ENCODE peak calls at places on chromosomes 7 and 10, in seven cellular contexts. One of them, this sample, is unnamed.

GRCh38 chr7:98754041-98754479 is 115.8 kb downstream of the TMEM130 start:
- DNase-seq in SHP77 treated with DMSO at 0.1 percent for 48 hours: no peak
- DNase-seq in hepatocyte: peak
- DNase-seq in stimulated activated naive CD4-positive, alpha-beta T cell: no peak
- DNase-seq in BE2C: peak
- DNase-seq in hippocampal formation: peak
- DNase-seq in hypothalamus: no peak
- DNase-seq in this sample: no peak

GRCh38 chr10:69434169-69434568 is 17.1 kb upstream of the TSPAN15 start:
- DNase-seq in hepatocyte: no peak
- DNase-seq in stimulated activated naive CD4-positive, alpha-beta T cell: no peak
- DNase-seq in hypothalamus: no peak
- DNase-seq in SHP77 treated with DMSO at 0.1 percent for 48 hours: no peak
- DNase-seq in hippocampal formation: no peak
- DNase-seq in BE2C: no peak
- DNase-seq in this sample: no peak

GRCh38 chr10:100148353-100149211 is 37.2 kb downstream of the ERLIN1 start:
- DNase-seq in SHP77 treated with DMSO at 0.1 percent for 48 hours: no peak
- DNase-seq in stimulated activated naive CD4-positive, alpha-beta T cell: no peak
- DNase-seq in hippocampal formation: no peak
- DNase-seq in BE2C: peak
- DNase-seq in hypothalamus: no peak
- DNase-seq in hepatocyte: peak
- DNase-seq in this sample: no peak

GRCh38 chr7:1748076-1748750 is 78.1 kb downstream of the ELFN1 start:
- DNase-seq in hypothalamus: no peak
- DNase-seq in hippocampal formation: no peak
- DNase-seq in BE2C: no peak
- DNase-seq in hepatocyte: no peak
- DNase-seq in SHP77 treated with DMSO at 0.1 percent for 48 hours: no peak
- DNase-seq in stimulated activated naive CD4-positive, alpha-beta T cell: no peak
- DNase-seq in this sample: peak

GRCh38 chr7:2237109-2237602 is 4.4 kb upstream of the MAD1L1 start:
- DNase-seq in stimulated activated naive CD4-positive, alpha-beta T cell: no peak
- DNase-seq in hippocampal formation: peak
- DNase-seq in hypothalamus: no peak
- DNase-seq in SHP77 treated with DMSO at 0.1 percent for 48 hours: no peak
- DNase-seq in hepatocyte: no peak
- DNase-seq in BE2C: no peak
- DNase-seq in this sample: no peak

GRCh38 chr10:76411719-76412435 is 980.5 kb downstream of the LRMDA start:
- DNase-seq in SHP77 treated with DMSO at 0.1 percent for 48 hours: no peak
- DNase-seq in hypothalamus: no peak
- DNase-seq in BE2C: no peak
- DNase-seq in stimulated activated naive CD4-positive, alpha-beta T cell: no peak
- DNase-seq in hepatocyte: no peak
- DNase-seq in hippocampal formation: no peak
- DNase-seq in this sample: no peak

GRCh38 chr10:78165617-78166016 is 132.0 kb downstream of the RPS24 start:
- DNase-seq in BE2C: peak
- DNase-seq in stimulated activated naive CD4-positive, alpha-beta T cell: no peak
- DNase-seq in SHP77 treated with DMSO at 0.1 percent for 48 hours: no peak
- DNase-seq in hippocampal formation: no peak
- DNase-seq in hepatocyte: peak
- DNase-seq in hypothalamus: no peak
- DNase-seq in this sample: no peak

GRCh38 chr10:122181901-122182799 is 88.9 kb upstream of the BTBD16 start:
- DNase-seq in hippocampal formation: no peak
- DNase-seq in hepatocyte: no peak
- DNase-seq in SHP77 treated with DMSO at 0.1 percent for 48 hours: no peak
- DNase-seq in BE2C: no peak
- DNase-seq in hypothalamus: no peak
- DNase-seq in stimulated activated naive CD4-positive, alpha-beta T cell: no peak
- DNase-seq in this sample: no peak

GRCh38 chr7:155482511-155483183 is 24.7 kb downstream of the EN2 start:
- DNase-seq in hippocampal formation: no peak
- DNase-seq in hypothalamus: no peak
- DNase-seq in hepatocyte: no peak
- DNase-seq in BE2C: no peak
- DNase-seq in stimulated activated naive CD4-positive, alpha-beta T cell: no peak
- DNase-seq in SHP77 treated with DMSO at 0.1 percent for 48 hours: no peak
- DNase-seq in this sample: no peak

GRCh38 chr7:69871213-69871885 is 273.1 kb downstream of the AUTS2 start:
- DNase-seq in SHP77 treated with DMSO at 0.1 percent for 48 hours: no peak
- DNase-seq in hippocampal formation: no peak
- DNase-seq in stimulated activated naive CD4-positive, alpha-beta T cell: no peak
- DNase-seq in BE2C: no peak
- DNase-seq in hepatocyte: no peak
- DNase-seq in hypothalamus: no peak
- DNase-seq in this sample: peak

GRCh38 chr7:46853451-46853850 is 728.5 kb downstream of the TNS3 start:
- DNase-seq in stimulated activated naive CD4-positive, alpha-beta T cell: no peak
- DNase-seq in hypothalamus: no peak
- DNase-seq in BE2C: no peak
- DNase-seq in SHP77 treated with DMSO at 0.1 percent for 48 hours: no peak
- DNase-seq in hepatocyte: no peak
- DNase-seq in hippocampal formation: no peak
- DNase-seq in this sample: no peak

GRCh38 chr7:43764039-43764789 is 5.7 kb downstream of the BLVRA start:
- DNase-seq in hippocampal formation: no peak
- DNase-seq in stimulated activated naive CD4-positive, alpha-beta T cell: no peak
- DNase-seq in BE2C: no peak
- DNase-seq in SHP77 treated with DMSO at 0.1 percent for 48 hours: no peak
- DNase-seq in hypothalamus: no peak
- DNase-seq in hepatocyte: peak
- DNase-seq in this sample: no peak

GRCh38 chr7:132655071-132655761 is 78.9 kb upstream of the PLXNA4 start:
- DNase-seq in hypothalamus: no peak
- DNase-seq in stimulated activated naive CD4-positive, alpha-beta T cell: peak
- DNase-seq in hepatocyte: peak
- DNase-seq in hippocampal formation: no peak
- DNase-seq in SHP77 treated with DMSO at 0.1 percent for 48 hours: no peak
- DNase-seq in BE2C: no peak
- DNase-seq in this sample: peak

GRCh38 chr10:132136097-132136521 is 50.6 kb upstream of the DPYSL4 start:
- DNase-seq in BE2C: no peak
- DNase-seq in hepatocyte: no peak
- DNase-seq in hippocampal formation: no peak
- DNase-seq in stimulated activated naive CD4-positive, alpha-beta T cell: no peak
- DNase-seq in SHP77 treated with DMSO at 0.1 percent for 48 hours: no peak
- DNase-seq in hypothalamus: no peak
- DNase-seq in this sample: no peak

GRCh38 chr7:87000344-87000743 is 59.1 kb downstream of the ELAPOR2 start:
- DNase-seq in SHP77 treated with DMSO at 0.1 percent for 48 hours: no peak
- DNase-seq in BE2C: no peak
- DNase-seq in stimulated activated naive CD4-positive, alpha-beta T cell: no peak
- DNase-seq in hippocampal formation: no peak
- DNase-seq in hepatocyte: no peak
- DNase-seq in hypothalamus: peak
- DNase-seq in this sample: no peak

GRCh38 chr10:127702201-127702600 is 34.8 kb upstream of the FOXI2 start:
- DNase-seq in stimulated activated naive CD4-positive, alpha-beta T cell: no peak
- DNase-seq in BE2C: no peak
- DNase-seq in hepatocyte: no peak
- DNase-seq in hypothalamus: no peak
- DNase-seq in hippocampal formation: no peak
- DNase-seq in SHP77 treated with DMSO at 0.1 percent for 48 hours: no peak
- DNase-seq in this sample: no peak

GRCh38 chr10:125016611-125017202 is 74.8 kb downstream of the ZRANB1 start:
- DNase-seq in hippocampal formation: peak
- DNase-seq in stimulated activated naive CD4-positive, alpha-beta T cell: no peak
- DNase-seq in SHP77 treated with DMSO at 0.1 percent for 48 hours: no peak
- DNase-seq in BE2C: no peak
- DNase-seq in hypothalamus: peak
- DNase-seq in hepatocyte: no peak
- DNase-seq in this sample: no peak

GRCh38 chr7:139557857-139558581 is 34.5 kb downstream of the CLEC2L start:
- DNase-seq in stimulated activated naive CD4-positive, alpha-beta T cell: no peak
- DNase-seq in SHP77 treated with DMSO at 0.1 percent for 48 hours: no peak
- DNase-seq in hepatocyte: no peak
- DNase-seq in BE2C: no peak
- DNase-seq in hippocampal formation: no peak
- DNase-seq in hypothalamus: no peak
- DNase-seq in this sample: no peak

GRCh38 chr7:104005197-104005596 is 15.7 kb upstream of the RELN start:
- DNase-seq in stimulated activated naive CD4-positive, alpha-beta T cell: no peak
- DNase-seq in hypothalamus: no peak
- DNase-seq in BE2C: no peak
- DNase-seq in hepatocyte: no peak
- DNase-seq in SHP77 treated with DMSO at 0.1 percent for 48 hours: no peak
- DNase-seq in hippocampal formation: no peak
- DNase-seq in this sample: no peak

GRCh38 chr10:3235395-3235794 is 62.8 kb upstream of the PITRM1 start:
- DNase-seq in hypothalamus: no peak
- DNase-seq in hepatocyte: no peak
- DNase-seq in hippocampal formation: no peak
- DNase-seq in SHP77 treated with DMSO at 0.1 percent for 48 hours: no peak
- DNase-seq in BE2C: no peak
- DNase-seq in stimulated activated naive CD4-positive, alpha-beta T cell: no peak
- DNase-seq in this sample: no peak

This sample was measured in foreskin melanocyte.